ENCODE peak calls at places on chromosomes 6 and 20, in eight cellular contexts. U is PC-9; I is right cardiac atrium; R is tibial artery; J is cardiac muscle cell; D is mesenchymal stem cell; O is OCI-LY7; N is CD4-positive, alpha-beta memory T cell. Y is an unnamed sample.

GRCh38 chr6:39925931-39926290 is 8.4 kb downstream of the MOCS1 start:
- DNase-seq in U (no peak), I (no peak), R (no peak), J (no peak), D (no peak), O (no peak), N (no peak), Y (no peak)

GRCh38 chr20:57746201-57746600 is 36.4 kb upstream of the PMEPA1 start:
- DNase-seq in U (no peak), I (no peak), R (no peak), J (no peak), D (no peak), O (no peak), N (no peak), Y (peak; percentile 48)

GRCh38 chr6:168330403-168330802 is 10.8 kb upstream of the DACT2 start:
- DNase-seq in U (no peak), I (no peak), R (no peak), J (no peak), D (no peak), O (no peak), N (no peak), Y (no peak)

GRCh38 chr6:161272600-161273355 is 1.1 kb downstream of the AGPAT4 start:
- DNase-seq in U (no peak), I (no peak), R (no peak), J (peak; percentile 65), D (peak; percentile 85), O (no peak), N (no peak), Y (peak; percentile 17)

GRCh38 chr20:48154040-48154439 is 368.8 kb upstream of the SULF2 start:
- DNase-seq in U (no peak), I (no peak), R (no peak), J (no peak), D (no peak), O (no peak), N (no peak), Y (no peak)

GRCh38 chr6:80535914-80536565 is 429.6 kb downstream of the BCKDHB start:
- DNase-seq in U (no peak), I (no peak), R (no peak), J (no peak), D (peak; percentile 51), O (no peak), N (no peak), Y (no peak)

GRCh38 chr20:52454660-52455059 is 263.1 kb upstream of the ZFP64 start:
- DNase-seq in U (no peak), I (no peak), R (no peak), J (no peak), D (peak; percentile 33), O (no peak), N (no peak), Y (no peak)

GRCh38 chr6:14216931-14217684 is 99.5 kb downstream of the CD83 start:
- DNase-seq in U (no peak), I (no peak), R (no peak), J (no peak), D (no peak), O (no peak), N (no peak), Y (no peak)

GRCh38 chr6:20437639-20438038 is 36.0 kb downstream of the E2F3 start:
- DNase-seq in U (no peak), I (no peak), R (no peak), J (no peak), D (no peak), O (no peak), N (no peak), Y (no peak)

GRCh38 chr6:40444811-40445210 is 142.4 kb downstream of the LRFN2 start:
- DNase-seq in U (no peak), I (no peak), R (no peak), J (no peak), D (no peak), O (no peak), N (no peak), Y (no peak)

GRCh38 chr20:8187740-8188139 is 55.7 kb downstream of the PLCB1 start:
- DNase-seq in U (no peak), I (no peak), R (no peak), J (no peak), D (no peak), O (no peak), N (no peak), Y (no peak)

GRCh38 chr20:57030611-57031600 is 235.5 kb downstream of the BMP7 start:
- DNase-seq in U (peak; percentile 62), I (no peak), R (no peak), J (peak; percentile 18), D (peak; percentile 93), O (no peak), N (no peak), Y (no peak)

GRCh38 chr6:14819001-14819400 is 426.9 kb upstream of the JARID2 start:
- DNase-seq in U (peak; percentile 10), I (no peak), R (no peak), J (no peak), D (no peak), O (no peak), N (no peak), Y (no peak)

GRCh38 chr6:128713461-128713860 is 169.5 kb upstream of the LAMA2 start:
- DNase-seq in U (no peak), I (no peak), R (no peak), J (no peak), D (peak; percentile 16), O (no peak), N (no peak), Y (no peak)

GRCh38 chr6:157761331-157761921 is 61.6 kb upstream of the SNX9 start:
- DNase-seq in U (no peak), I (no peak), R (no peak), J (no peak), D (peak; percentile 84), O (no peak), N (peak; percentile 54), Y (no peak)

GRCh38 chr6:162344935-162345599 is 382.5 kb downstream of the PRKN start:
- DNase-seq in U (no peak), I (no peak), R (no peak), J (no peak), D (no peak), O (no peak), N (no peak), Y (no peak)

GRCh38 chr6:153172815-153173214 is 41.7 kb upstream of the RGS17 start:
- DNase-seq in U (no peak), I (no peak), R (no peak), J (no peak), D (no peak), O (no peak), N (no peak), Y (no peak)

GRCh38 chr20:21781446-21782075 is 76.1 kb downstream of the PAX1 start:
- DNase-seq in U (no peak), I (no peak), R (no peak), J (no peak), D (no peak), O (no peak), N (no peak), Y (no peak)

DNA sequence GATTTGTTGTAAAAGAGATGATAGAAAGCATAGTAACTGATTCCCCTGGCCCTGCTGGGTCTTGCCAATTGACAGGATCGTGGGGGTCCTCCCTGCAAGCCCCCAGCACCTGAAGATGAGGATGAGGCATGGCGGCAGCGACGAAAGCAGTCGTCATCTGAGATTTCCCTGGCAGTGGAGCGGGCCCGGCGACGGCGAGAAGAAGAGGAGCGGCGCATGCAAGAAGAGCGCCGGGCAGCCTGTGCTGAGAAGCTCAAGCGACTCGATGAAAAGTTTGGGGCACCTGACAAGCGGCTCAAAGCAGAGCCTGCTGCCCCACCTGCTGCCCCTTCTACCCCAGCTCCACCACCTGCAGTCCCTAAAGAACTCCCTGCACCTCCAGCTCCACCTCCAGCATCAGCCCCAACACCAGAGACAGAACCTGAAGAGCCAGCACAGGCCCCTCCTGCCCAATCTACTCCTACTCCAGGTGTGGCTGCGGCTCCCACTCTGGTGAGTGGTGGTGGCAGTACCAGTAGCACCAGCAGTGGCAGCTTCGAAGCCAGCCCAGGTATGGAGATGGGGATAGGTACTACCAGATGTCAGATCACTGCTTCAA is 7.3 kb downstream of the PRRC2A start:
- DNase-seq in U (no peak), I (no peak), R (no peak), J (no peak), D (no peak), O (no peak), N (no peak), Y (no peak)
- H3K27ac ChIP-seq in U (no peak overlapping the region), I (no peak overlapping the region), R (no peak overlapping the region), J (no peak overlapping the region), D (no peak overlapping the region), O (no peak overlapping the region), N (no peak overlapping the region), Y (no peak overlapping the region)

DNA sequence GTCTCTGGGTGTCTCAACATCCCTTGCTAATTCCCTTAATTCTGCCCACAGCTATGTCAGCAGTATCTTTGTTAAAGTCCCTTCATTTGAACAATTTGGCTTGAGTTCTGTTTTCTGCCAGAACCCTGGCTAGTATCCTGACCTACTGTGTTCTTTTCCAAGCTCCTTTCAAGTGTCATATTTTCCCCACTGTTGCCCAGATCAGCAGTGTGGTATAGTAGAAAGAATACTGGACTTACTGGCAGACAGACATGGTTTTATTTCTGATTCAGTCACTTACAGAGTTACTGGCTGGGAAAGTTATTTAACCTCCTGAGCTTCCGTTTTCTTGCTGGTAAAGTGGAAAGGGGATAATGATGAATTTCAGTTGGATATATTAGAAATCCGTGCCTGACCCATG is 39.8 kb upstream of the RAB23 start:
- DNase-seq in U (no peak), I (no peak), R (no peak), J (no peak), D (peak; percentile 15), O (no peak), N (no peak), Y (no peak)
- H3K4me1 ChIP-seq in U (no peaks in the 10 kb centered on the region), I (no peaks in the 10 kb centered on the region), R (peaks cover 18% of the 10 kb centered on the region), J (no peaks in the 10 kb centered on the region), D (no peaks in the 10 kb centered on the region), O (no peaks in the 10 kb centered on the region), N (no peaks in the 10 kb centered on the region), Y (peaks cover 84% of the 10 kb centered on the region)

DNA sequence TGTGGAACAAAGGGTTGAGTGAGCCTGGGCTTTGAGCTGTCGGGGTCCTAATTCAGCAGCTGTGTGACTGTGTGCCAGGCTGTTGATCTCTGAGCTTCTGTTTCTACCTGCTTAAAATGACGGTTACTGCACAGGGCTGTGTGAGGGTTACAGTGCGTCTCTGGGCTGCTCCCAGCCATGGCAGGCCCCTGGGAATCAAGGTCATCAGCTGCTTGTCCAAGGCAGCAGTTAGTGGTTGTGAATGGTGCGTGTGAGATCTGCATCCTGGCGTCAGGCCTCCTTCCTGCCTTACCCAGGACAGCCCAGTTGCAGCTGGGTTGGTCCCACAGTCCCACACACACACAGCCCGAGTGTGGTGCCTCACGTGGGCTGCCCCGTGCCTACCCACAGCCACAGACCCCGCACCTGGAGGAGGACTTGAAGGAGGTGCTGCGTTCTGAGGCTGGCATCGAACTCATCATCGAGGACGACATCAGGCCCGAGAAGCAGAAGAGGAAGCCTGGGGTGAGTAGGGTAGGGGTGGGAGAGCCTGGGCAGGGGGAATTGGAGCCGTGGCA is 15.6 kb downstream of the GTSF1L start:
- DNase-seq in U (no peak), I (no peak), R (no peak), J (no peak), D (no peak), O (peak; percentile 79), N (no peak), Y (no peak)
- H3K27ac ChIP-seq in U (no peak overlapping the region), I (no peak overlapping the region), R (no peak overlapping the region), J (no peak overlapping the region), D (no peak overlapping the region), O (peak overlapping the region; percentile 98), N (no peak overlapping the region), Y (no peak overlapping the region)

DNA sequence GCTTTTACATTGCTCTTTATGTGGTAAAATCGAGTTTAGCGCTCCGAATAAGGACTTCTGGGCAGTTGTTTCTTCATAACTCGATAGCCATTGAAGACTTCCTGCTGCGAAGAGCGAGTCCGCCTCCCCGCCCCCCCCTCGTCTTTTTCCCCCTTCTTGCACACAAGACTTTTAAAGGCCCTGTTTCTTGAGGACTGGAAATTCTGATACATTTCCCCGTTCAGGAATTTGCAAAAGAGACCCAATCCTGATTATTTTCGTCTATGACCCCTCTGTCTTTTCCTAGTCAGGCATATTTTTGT is 1.6 kb upstream of the CITED2 start:
- DNase-seq in U (no peak), I (peak; percentile 75), R (no peak), J (no peak), D (peak; percentile 76), O (no peak), N (no peak), Y (peak; percentile 69)
- H3K4me1 ChIP-seq in U (peaks cover 53% of the 10 kb centered on the region), I (no peaks in the 10 kb centered on the region), R (peaks cover 7% of the 10 kb centered on the region), J (peaks cover 14% of the 10 kb centered on the region), D (peaks cover 6% of the 10 kb centered on the region), O (peaks cover 21% of the 10 kb centered on the region), N (peaks cover 20% of the 10 kb centered on the region), Y (peaks cover 20% of the 10 kb centered on the region)

Y was measured in sigmoid colon.